ENCODE peak calls at places on chromosome 21, in nine cellular contexts. S, W, G, D, K, F, U, R and T are unnamed samples.

GRCh38 chr21:41521489-41522027 is 13.6 kb upstream of the TMPRSS2 start:
- DNase-seq in S (no peak), W (no peak), G (no peak), D (no peak), K (no peak), F (no peak), U (no peak), R (no peak), T (no peak)

GRCh38 chr21:15968911-15969310 is 239.1 kb downstream of the USP25 start:
- DNase-seq in S (no peak), W (no peak), G (no peak), D (no peak), K (no peak), F (no peak), U (no peak), R (no peak), T (no peak)

GRCh38 chr21:43940672-43941071 is 71.4 kb upstream of the TRAPPC10 start:
- DNase-seq in S (no peak), W (no peak), G (no peak), D (no peak), K (no peak), F (no peak), U (no peak), R (no peak), T (no peak)

GRCh38 chr21:31609081-31609480 is 50.4 kb upstream of the SOD1 start:
- DNase-seq in S (no peak), W (no peak), G (peak), D (no peak), K (no peak), F (no peak), U (no peak), R (no peak), T (no peak)

GRCh38 chr21:23543334-23543733 is 2063.9 kb downstream of the MRPL39 start:
- DNase-seq in S (no peak), W (no peak), G (no peak), D (peak), K (no peak), F (no peak), U (no peak), R (no peak), T (no peak)

GRCh38 chr21:45224189-45224938 is 63.3 kb downstream of the POFUT2 start:
- DNase-seq in S (no peak), W (no peak), G (no peak), D (no peak), K (no peak), F (peak), U (no peak), R (no peak), T (no peak)

GRCh38 chr21:16587671-16588379 is 858.0 kb downstream of the USP25 start:
- DNase-seq in S (no peak), W (no peak), G (peak), D (no peak), K (no peak), F (no peak), U (no peak), R (no peak), T (peak)

GRCh38 chr21:43884861-43885370 is 19.9 kb downstream of the AGPAT3 start:
- DNase-seq in S (no peak), W (no peak), G (no peak), D (peak), K (no peak), F (no peak), U (no peak), R (no peak), T (no peak)

GRCh38 chr21:25465263-25465662 is 142.0 kb downstream of the MRPL39 start:
- DNase-seq in S (no peak), W (no peak), G (no peak), D (no peak), K (no peak), F (no peak), U (no peak), R (no peak), T (no peak)

GRCh38 chr21:44656868-44657267 is 864 bp upstream of the KRTAP12-3 start:
- DNase-seq in S (no peak), W (no peak), G (no peak), D (no peak), K (no peak), F (no peak), U (no peak), R (no peak), T (no peak)

GRCh38 chr21:25578070-25578961 is 29.0 kb downstream of the MRPL39 start:
- DNase-seq in S (no peak), W (no peak), G (no peak), D (no peak), K (no peak), F (no peak), U (no peak), R (no peak), T (no peak)

GRCh38 chr21:14589855-14590563 is 43.9 kb upstream of the SAMSN1 start:
- DNase-seq in S (no peak), W (no peak), G (no peak), D (no peak), K (no peak), F (no peak), U (no peak), R (no peak), T (no peak)

GRCh38 chr21:42688226-42688840 is 34.9 kb downstream of the PDE9A start:
- DNase-seq in S (no peak), W (no peak), G (no peak), D (no peak), K (no peak), F (no peak), U (no peak), R (no peak), T (no peak)

GRCh38 chr21:15498455-15498854 is 231.3 kb upstream of the USP25 start:
- DNase-seq in S (no peak), W (no peak), G (no peak), D (no peak), K (no peak), F (no peak), U (no peak), R (no peak), T (no peak)

GRCh38 chr21:29580886-29581285 is 282.2 kb downstream of the BACH1 start:
- DNase-seq in S (no peak), W (no peak), G (no peak), D (no peak), K (no peak), F (no peak), U (no peak), R (no peak), T (no peak)

GRCh38 chr21:41630917-41631316 is 123.0 kb upstream of the TMPRSS2 start:
- DNase-seq in S (no peak), W (no peak), G (no peak), D (no peak), K (no peak), F (no peak), U (no peak), R (no peak), T (no peak)

GRCh38 chr21:45747233-45747766 is 103.8 kb downstream of the PCBP3 start:
- DNase-seq in S (peak), W (no peak), G (no peak), D (no peak), K (no peak), F (no peak), U (no peak), R (peak), T (peak)

GRCh38 chr21:35984654-35985366 is 75.5 kb downstream of the SETD4 start:
- DNase-seq in S (no peak), W (no peak), G (no peak), D (no peak), K (no peak), F (no peak), U (no peak), R (no peak), T (no peak)

GRCh38 chr21:38562182-38562581 is 63.9 kb upstream of the ERG start:
- DNase-seq in S (no peak), W (no peak), G (no peak), D (no peak), K (no peak), F (no peak), U (no peak), R (no peak), T (no peak)

GRCh38 chr21:44872568-44873355 is 728 bp downstream of the PTTG1IP start:
- DNase-seq in S (no peak), W (peak), G (no peak), D (peak), K (no peak), F (no peak), U (peak), R (no peak), T (no peak)

GRCh38 chr21:34029724-34030528 is 43.5 kb upstream of the MRPS6 start:
- DNase-seq in S (no peak), W (peak), G (peak), D (no peak), K (peak), F (peak), U (peak), R (peak), T (no peak)

GRCh38 chr21:40176732-40177131 is 309.5 kb downstream of the PCP4 start:
- DNase-seq in S (peak), W (no peak), G (no peak), D (no peak), K (no peak), F (no peak), U (no peak), R (no peak), T (no peak)

GRCh38 chr21:28624626-28625025 is 368.1 kb downstream of the LTN1 start:
- DNase-seq in S (no peak), W (no peak), G (no peak), D (no peak), K (no peak), F (no peak), U (no peak), R (no peak), T (no peak)

GRCh38 chr21:17903029-17903806 is 84.1 kb upstream of the C21orf91 start:
- DNase-seq in S (peak), W (no peak), G (no peak), D (no peak), K (peak), F (no peak), U (no peak), R (no peak), T (no peak)